ENCODE peak calls at places on chromosomes 1 and 21, in six cellular contexts. K is lower lobe of right lung, V is ovary, X is mucosa of descending colon, E is A549, H is AG09309. C is an unnamed sample.
A peak's percentile ranks its signal among the peaks of the same experiment; 100 is the strongest.

GRCh38 chr1:47432071-47433036 is 5.5 kb upstream of the FOXD2 start:
- DNase-seq in V (peak; percentile 68), K (peak; percentile 68), E (peak; percentile 61), H (no peak), X (peak; percentile 88), C (no peak)

GRCh38 chr1:67764674-67765073 is 68.6 kb downstream of the GNG12 start:
- DNase-seq in E (no peak), V (no peak), X (no peak), H (no peak), K (no peak), C (no peak)

GRCh38 chr21:44067011-44067839 is 40.0 kb upstream of the PWP2 start:
- DNase-seq in K (no peak), E (no peak), H (no peak), V (no peak), X (no peak), C (no peak)

GRCh38 chr1:23216771-23217420 is 406 bp downstream of the HTR1D start:
- DNase-seq in V (peak; percentile 37), X (peak; percentile 47), H (no peak), K (no peak), E (no peak), C (no peak)

GRCh38 chr1:94660994-94661393 is 119.4 kb upstream of the F3 start:
- DNase-seq in H (no peak), K (no peak), E (no peak), X (no peak), V (no peak), C (no peak)

GRCh38 chr1:31934706-31935629 is 3.2 kb downstream of the PTP4A2 start:
- DNase-seq in H (no peak), K (no peak), E (peak; percentile 40), V (no peak), X (no peak), C (peak; percentile 45)

GRCh38 chr1:76187436-76187835 is 112.9 kb downstream of the ST6GALNAC3 start:
- DNase-seq in E (no peak), K (no peak), H (no peak), X (no peak), V (no peak), C (no peak)

GRCh38 chr1:232388363-232388762 is 241.6 kb downstream of the SIPA1L2 start:
- DNase-seq in V (no peak), X (no peak), H (no peak), K (no peak), E (no peak), C (no peak)

GRCh38 chr1:43742026-43742425 is 34.7 kb downstream of the ST3GAL3 start:
- DNase-seq in X (no peak), V (no peak), E (no peak), K (no peak), H (no peak), C (no peak)

GRCh38 chr21:45289655-45290515 is 2.2 kb upstream of the POFUT2 start:
- DNase-seq in H (no peak), V (peak; percentile 42), E (peak; percentile 42), K (peak; percentile 20), X (peak; percentile 6), C (peak; percentile 26)

GRCh38 chr1:209386156-209386555 is 197.4 kb upstream of the CAMK1G start:
- DNase-seq in V (no peak), H (no peak), X (no peak), K (no peak), E (no peak), C (no peak)

GRCh38 chr1:77824694-77825355 is 45.4 kb downstream of the MIGA1 start:
- DNase-seq in X (no peak), V (no peak), H (no peak), E (no peak), K (peak; percentile 47), C (no peak)

GRCh38 chr1:60503216-60503615 is 429.6 kb upstream of the C1orf87 start:
- DNase-seq in K (no peak), V (no peak), H (no peak), X (no peak), E (no peak), C (no peak)

GRCh38 chr1:207858271-207858670 is 52.7 kb downstream of the CD34 start:
- DNase-seq in X (no peak), K (no peak), E (no peak), H (no peak), V (no peak), C (no peak)

C was measured in ACHN.